ENCODE peak calls at places on chromosomes 6 and 20, in five cellular contexts. P, Q, R, D and E are unnamed samples.

GRCh38 chr6:157328108-157328692 is 4.9 kb upstream of the TMEM242 start:
- DNase-seq in P (no peak), Q (no peak), R (no peak), D (no peak), E (no peak)

GRCh38 chr6:2441881-2442475 is 196.6 kb upstream of the GMDS start:
- DNase-seq in P (peak), Q (no peak), R (no peak), D (no peak), E (no peak)

GRCh38 chr6:17431581-17431980 is 38.2 kb downstream of the CAP2 start:
- DNase-seq in P (no peak), Q (no peak), R (no peak), D (no peak), E (no peak)

GRCh38 chr20:11588875-11589274 is 328.8 kb upstream of the BTBD3 start:
- DNase-seq in P (no peak), Q (no peak), R (no peak), D (no peak), E (no peak)

GRCh38 chr20:25865715-25866656 is 169.3 kb upstream of the ZNF337 start:
- DNase-seq in P (peak), Q (peak), R (peak), D (no peak), E (no peak)

GRCh38 chr6:39416728-39417127 is 94.2 kb upstream of the KCNK16 start:
- DNase-seq in P (no peak), Q (no peak), R (no peak), D (no peak), E (no peak)

GRCh38 chr6:110876170-110876773 is 1.7 kb downstream of the AMD1 start:
- DNase-seq in P (peak), Q (peak), R (peak), D (peak), E (peak)

GRCh38 chr6:81465859-81466258 is 286.6 kb downstream of the TENT5A start:
- DNase-seq in P (peak), Q (no peak), R (no peak), D (no peak), E (no peak)

GRCh38 chr6:161237176-161237575 is 36.7 kb downstream of the AGPAT4 start:
- DNase-seq in P (no peak), Q (no peak), R (no peak), D (no peak), E (no peak)

GRCh38 chr20:50540620-50541605 is 30.7 kb downstream of the PTPN1 start:
- DNase-seq in P (peak), Q (no peak), R (no peak), D (no peak), E (no peak)

GRCh38 chr6:138107752-138108592 is 753 bp upstream of the PERP start:
- DNase-seq in P (peak), Q (peak), R (no peak), D (peak), E (no peak)

GRCh38 chr20:24017160-24017761 is 28.7 kb upstream of the GGTLC1 start:
- DNase-seq in P (no peak), Q (no peak), R (no peak), D (no peak), E (no peak)

GRCh38 chr6:139376054-139376355 is 1.6 kb upstream of the CITED2 start:
- DNase-seq in P (peak), Q (no peak), R (no peak), D (no peak), E (no peak)

GRCh38 chr20:62922451-62922921 is 3.8 kb downstream of the DIDO1 start:
- DNase-seq in P (no peak), Q (peak), R (no peak), D (no peak), E (no peak)

GRCh38 chr6:119333707-119334295 is 15.8 kb downstream of the MAN1A1 start:
- DNase-seq in P (no peak), Q (no peak), R (no peak), D (no peak), E (no peak)

GRCh38 chr6:97399208-97399607 is 116.2 kb upstream of the MMS22L start:
- DNase-seq in P (no peak), Q (no peak), R (no peak), D (no peak), E (no peak)

GRCh38 chr6:151288711-151289398 is 49.1 kb downstream of the AKAP12 start:
- DNase-seq in P (no peak), Q (no peak), R (no peak), D (no peak), E (no peak)

GRCh38 chr6:106997392-106998257 is 23.1 kb upstream of the CD24 start:
- DNase-seq in P (peak), Q (no peak), R (peak), D (no peak), E (no peak)

GRCh38 chr6:110564703-110565421 is 88.4 kb upstream of the SLC22A16 start:
- DNase-seq in P (no peak), Q (no peak), R (no peak), D (no peak), E (no peak)

GRCh38 chr6:38554700-38555413 is 84.9 kb downstream of the BTBD9 start:
- DNase-seq in P (no peak), Q (no peak), R (no peak), D (no peak), E (no peak)

GRCh38 chr6:82072771-82073170 is 174.8 kb downstream of the IBTK start:
- DNase-seq in P (no peak), Q (no peak), R (no peak), D (no peak), E (no peak)

GRCh38 chr6:163321717-163322116 is 92.8 kb upstream of the QKI start:
- DNase-seq in P (no peak), Q (no peak), R (no peak), D (no peak), E (no peak)

GRCh38 chr6:114140416-114140815 is 169.5 kb upstream of the HDAC2 start:
- DNase-seq in P (no peak), Q (no peak), R (no peak), D (no peak), E (no peak)

GRCh38 chr6:27829453-27830211 is 82.6 kb downstream of the OR2B2 start:
- DNase-seq in P (no peak), Q (no peak), R (no peak), D (no peak), E (no peak)

GRCh38 chr20:51631011-51631950 is 88.8 kb upstream of the NFATC2 start:
- DNase-seq in P (peak), Q (peak), R (no peak), D (peak), E (peak)

GRCh38 chr6:43076093-43076927 is at the start of gene PTK7:
- DNase-seq in P (peak), Q (peak), R (peak), D (no peak), E (no peak)

GRCh38 chr20:721876-722275 is 46.3 kb upstream of the SCRT2 start:
- DNase-seq in P (no peak), Q (no peak), R (no peak), D (no peak), E (no peak)

GRCh38 chr20:59631751-59632380 is 27.5 kb downstream of the PHACTR3 start:
- DNase-seq in P (no peak), Q (no peak), R (no peak), D (no peak), E (no peak)

GRCh38 chr20:50919567-50919966 is 11.7 kb downstream of the ADNP start:
- DNase-seq in P (peak), Q (peak), R (no peak), D (peak), E (no peak)

GRCh38 chr6:56033451-56033850 is 158.1 kb upstream of the BMP5 start:
- DNase-seq in P (no peak), Q (no peak), R (no peak), D (no peak), E (no peak)

GRCh38 chr6:18464176-18464575 is 77.0 kb downstream of the RNF144B start:
- DNase-seq in P (no peak), Q (no peak), R (no peak), D (no peak), E (no peak)

GRCh38 chr6:55212147-55212546 is 37.8 kb downstream of the HCRTR2 start:
- DNase-seq in P (no peak), Q (no peak), R (no peak), D (no peak), E (no peak)

GRCh38 chr20:35004051-35004725 is 48.5 kb downstream of the MYH7B start:
- DNase-seq in P (no peak), Q (no peak), R (no peak), D (no peak), E (no peak)

GRCh38 chr6:81962198-81962597 is 209.7 kb upstream of the TENT5A start:
- DNase-seq in P (no peak), Q (no peak), R (no peak), D (no peak), E (no peak)